ENCODE peak calls at places on chromosomes 4 and X, in eight cellular contexts. Q is body of pancreas; P is endodermal cell; A is effector memory CD4-positive, alpha-beta T cell; U is lower lobe of right lung; Z is SJCRH30; Y is HepG2; S is CD4-positive, alpha-beta memory T cell. F is an unnamed sample. For H3K36me3, the result is how much of the 10 kb centered on the place peaks cover.

GRCh38 chrX:140602140-140602539 is 97.3 kb upstream of the SOX3 start:
- DNase-seq in Q (no peak), P (no peak), A (no peak), U (no peak), Z (no peak), Y (no peak), S (no peak), F (no peak)

GRCh38 chrX:93875621-93876282 is 201.7 kb downstream of the FAM133A start:
- DNase-seq in Q (peak), P (no peak), A (no peak), U (no peak), Z (no peak), Y (no peak), S (no peak), F (no peak)

GRCh38 chr4:7430965-7431695 is 3.6 kb downstream of the PSAPL1 start:
- DNase-seq in Q (no peak), P (peak), A (no peak), U (peak), Z (no peak), Y (no peak), S (no peak), F (no peak)

GRCh38 chr4:84985952-84986351 is 19.5 kb upstream of the WDFY3 start:
- DNase-seq in Q (no peak), P (no peak), A (no peak), U (no peak), Z (peak), Y (peak), S (no peak), F (peak)

GRCh38 chr4:140296335-140296753 is 77.1 kb upstream of the SCOC start:
- DNase-seq in Q (peak), P (no peak), A (no peak), U (no peak), Z (peak), Y (peak), S (no peak), F (peak)

GRCh38 chrX:100980608-100981497 is 11.3 kb downstream of the ARL13A start:
- DNase-seq in Q (no peak), P (no peak), A (no peak), U (peak), Z (peak), Y (peak), S (no peak), F (peak)

GRCh38 chrX:24550166-24550565 is 85.1 kb downstream of the PDK3 start:
- DNase-seq in Q (no peak), P (no peak), A (no peak), U (no peak), Z (no peak), Y (no peak), S (no peak), F (no peak)

GRCh38 chrX:74779175-74779574 is 146.1 kb downstream of the NEXMIF start:
- DNase-seq in Q (no peak), P (no peak), A (no peak), U (no peak), Z (no peak), Y (no peak), S (no peak), F (no peak)

GRCh38 chr4:52841707-52842456 is 20.2 kb upstream of the RASL11B start:
- DNase-seq in Q (no peak), P (no peak), A (no peak), U (no peak), Z (no peak), Y (no peak), S (no peak), F (no peak)

GRCh38 chr4:8176547-8177399 is 18.2 kb upstream of the ABLIM2 start:
- DNase-seq in Q (peak), P (peak), A (no peak), U (peak), Z (peak), Y (peak), S (peak), F (peak)

GRCh38 chr4:7397206-7398103 is 37.3 kb downstream of the PSAPL1 start:
- DNase-seq in Q (no peak), P (peak), A (no peak), U (peak), Z (peak), Y (no peak), S (no peak), F (no peak)

GRCh38 chr4:99104153-99104552 is 15.6 kb upstream of the ADH5 start:
- DNase-seq in Q (no peak), P (no peak), A (no peak), U (no peak), Z (no peak), Y (no peak), S (no peak), F (no peak)

GRCh38 chrX:15376956-15377355 is 7.3 kb downstream of the VEGFD start:
- DNase-seq in Q (no peak), P (no peak), A (no peak), U (no peak), Z (no peak), Y (no peak), S (no peak), F (no peak)

GRCh38 chr4:153466637-153467153 is 535 bp downstream of the TMEM131L start:
- DNase-seq in Q (peak), P (peak), A (peak), U (no peak), Z (peak), Y (no peak), S (no peak), F (no peak)

GRCh38 chr4:184284742-184285141 is 67.1 kb upstream of the ENPP6 start:
- DNase-seq in Q (no peak), P (no peak), A (no peak), U (no peak), Z (no peak), Y (no peak), S (no peak), F (no peak)

GRCh38 chrX:46573896-46574336 is 351 bp downstream of the CHST7 start:
- DNase-seq in Q (peak), P (peak), A (peak), U (peak), Z (peak), Y (peak), S (peak), F (peak)

GRCh38 chr4:118772149-118773081 is 63.5 kb downstream of the SEC24D start:
- DNase-seq in Q (no peak), P (no peak), A (no peak), U (no peak), Z (no peak), Y (peak), S (peak), F (no peak)

GRCh38 chr4:165555302-165555701 is 176.5 kb downstream of the CPE start:
- DNase-seq in Q (no peak), P (no peak), A (no peak), U (no peak), Z (no peak), Y (no peak), S (no peak), F (no peak)

GRCh38 chr4:3708103-3708510 is 58.1 kb upstream of the ADRA2C start:
- DNase-seq in Q (peak), P (no peak), A (no peak), U (peak), Z (peak), Y (no peak), S (no peak), F (no peak)

DNA sequence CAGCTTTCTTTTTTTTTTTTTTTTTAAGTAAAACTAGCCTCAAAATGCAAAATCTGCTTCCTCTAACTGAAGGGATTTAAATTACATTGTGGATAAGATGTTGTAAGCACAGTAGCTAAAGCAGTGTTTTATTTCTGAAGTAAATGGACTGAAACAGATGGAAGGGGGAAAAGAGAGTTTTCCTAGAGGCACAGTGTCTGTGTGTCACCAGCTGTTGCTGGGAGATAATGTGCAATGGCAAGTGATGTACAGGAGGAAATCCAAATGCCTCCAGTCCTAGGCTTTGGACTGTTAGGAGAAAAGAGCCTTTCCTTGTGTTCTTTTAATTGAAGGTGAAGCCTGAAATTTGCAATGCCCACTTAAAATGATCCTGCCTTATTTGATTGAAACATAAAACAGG is 672.1 kb downstream of the GRXCR1 start:
- DNase-seq in Q (no peak), P (no peak), A (no peak), U (no peak), Z (peak), Y (no peak), S (no peak), F (no peak)
- H3K36me3 ChIP-seq in Q (under half), P (under half), A (under half), U (under half), Z (under half), Y (under half), S (under half), F (under half)

DNA sequence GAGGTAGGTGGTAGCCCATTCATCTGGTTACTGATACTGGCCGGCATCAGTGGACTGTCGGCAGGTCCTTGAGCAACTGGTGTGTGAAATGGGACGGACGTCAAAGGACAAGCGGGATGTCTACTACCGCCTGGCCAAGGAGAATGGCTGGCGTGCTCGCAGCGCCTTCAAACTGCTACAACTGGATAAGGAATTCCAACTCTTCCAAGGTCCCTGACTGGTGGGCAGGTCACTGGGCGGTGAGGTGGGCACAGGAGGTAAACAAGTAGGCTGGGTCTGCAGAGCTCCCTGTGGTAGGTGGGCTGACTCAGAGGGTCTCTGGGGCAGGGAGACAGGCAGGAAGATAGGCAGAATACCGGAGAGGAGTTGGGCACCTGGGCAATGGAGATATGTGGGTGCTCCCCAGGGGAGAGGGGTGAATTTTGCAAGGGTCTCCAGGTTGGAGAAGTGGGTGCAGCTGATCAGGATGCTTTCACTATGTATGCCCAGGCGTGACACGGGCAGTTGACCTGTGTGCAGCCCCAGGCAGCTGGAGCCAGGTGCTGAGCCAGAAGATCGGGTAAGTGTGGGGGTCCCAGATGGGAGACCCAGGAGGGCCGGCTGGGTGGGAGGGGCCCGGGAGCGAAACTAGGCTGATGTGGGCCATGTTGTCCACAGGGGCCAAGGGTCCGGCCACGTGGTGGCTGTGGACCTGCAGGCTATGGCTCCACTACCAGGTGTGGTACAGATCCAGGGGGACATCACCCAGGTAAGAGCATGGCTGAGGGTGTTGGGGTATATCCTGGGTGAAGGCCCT is 2.2 kb downstream of the FTSJ1 start:
- DNase-seq in Q (no peak), P (no peak), A (no peak), U (no peak), Z (no peak), Y (no peak), S (no peak), F (no peak)
- H3K36me3 ChIP-seq in Q (under half), P (under half), A (under half), U (under half), Z (under half), Y (under half), S (under half), F (under half)

GRCh38 chr4:865121-865465 is 39.2 kb upstream of the CPLX1 start:
- DNase-seq in Q (no peak), P (no peak), A (no peak), U (no peak), Z (no peak), Y (no peak), S (no peak), F (no peak)
- H3K36me3 ChIP-seq in Q (under half), P (under half), A (half or more), U (half or more), Z (half or more), Y (under half), S (half or more), F (under half)

GRCh38 chr4:168920438-168921081 is 89.5 kb downstream of the CBR4 start:
- DNase-seq in Q (no peak), P (no peak), A (no peak), U (no peak), Z (no peak), Y (no peak), S (no peak), F (no peak)
- H3K36me3 ChIP-seq in Q (under half), P (half or more), A (under half), U (half or more), Z (half or more), Y (under half), S (under half), F (under half)

DNA sequence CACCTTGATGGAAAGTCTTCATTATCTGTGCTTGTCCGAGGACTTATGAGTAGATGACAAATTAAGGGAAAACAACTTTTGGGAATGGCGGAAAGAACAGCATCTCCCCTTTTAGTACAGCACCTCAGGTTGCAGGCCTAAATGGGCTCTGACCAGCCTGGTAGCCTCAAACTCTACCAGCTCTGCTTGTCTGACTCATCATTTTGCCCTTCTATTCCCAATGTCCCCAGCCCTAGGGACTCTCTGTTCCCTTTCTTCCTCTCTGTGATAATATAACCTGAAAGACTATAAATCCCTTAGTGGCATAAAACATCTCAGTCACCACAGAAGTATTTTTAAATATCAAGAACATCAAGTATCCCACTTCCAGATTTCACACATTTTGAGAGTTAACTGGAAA is 121.9 kb downstream of the THOC2 start:
- DNase-seq in Q (no peak), P (no peak), A (no peak), U (no peak), Z (no peak), Y (no peak), S (no peak), F (no peak)
- H3K36me3 ChIP-seq in Q (under half), P (half or more), A (under half), U (under half), Z (half or more), Y (under half), S (under half), F (under half)

F was measured in MG63.